ENCODE peak calls at places on chromosomes 11 and 22, in four cellular contexts. V is GM12878, U is HepG2, Z is K562. D is an unnamed sample.

GRCh38 chr22:43396321-43396933 is 15.4 kb upstream of the MPPED1 start:
- DNase-seq in V (no peak), U (no peak), Z (no peak), D (no peak)

GRCh38 chr22:37533995-37534394 is 14.8 kb upstream of the CARD10 start:
- DNase-seq in Z (no peak), V (peak), U (no peak), D (no peak)

GRCh38 chr22:17862646-17863181 is 88.4 kb upstream of the BID start:
- DNase-seq in Z (no peak), U (no peak), V (no peak), D (no peak)

GRCh38 chr22:21012446-21013407 is 2.2 kb upstream of the P2RX6 start:
- DNase-seq in U (no peak), V (no peak), Z (no peak), D (no peak)

GRCh38 chr11:41459602-41460405 is at the start of gene LRRC4C:
- DNase-seq in V (no peak), Z (no peak), U (no peak), D (peak)

GRCh38 chr22:44133161-44133560 is 47.6 kb upstream of the PARVG start:
- DNase-seq in V (no peak), Z (no peak), U (no peak), D (no peak)

GRCh38 chr11:132158696-132159095 is 788.3 kb downstream of the NTM start:
- DNase-seq in V (no peak), Z (no peak), U (no peak), D (peak)

GRCh38 chr11:114586797-114587196 is 8.8 kb downstream of the NXPE4 start:
- DNase-seq in Z (no peak), V (no peak), U (no peak), D (no peak)

GRCh38 chr11:62501432-62501891 is 45.1 kb downstream of the AHNAK start:
- DNase-seq in Z (no peak), V (no peak), U (peak), D (no peak)

GRCh38 chr11:67082071-67082791 is 25.6 kb downstream of the RHOD start:
- DNase-seq in Z (peak), U (no peak), V (no peak), D (peak)

GRCh38 chr22:44929348-44930015 is 80.3 kb downstream of the PHF21B start:
- DNase-seq in Z (no peak), V (no peak), U (no peak), D (no peak)

GRCh38 chr22:19873960-19874306 is 19.3 kb upstream of the GNB1L start:
- DNase-seq in V (no peak), Z (no peak), U (no peak), D (peak)

GRCh38 chr22:19872779-19873137 is 18.1 kb upstream of the GNB1L start:
- DNase-seq in V (no peak), U (no peak), Z (no peak), D (no peak)

GRCh38 chr22:19874307-19875060 is 19.8 kb upstream of the GNB1L start:
- DNase-seq in U (no peak), V (no peak), Z (no peak), D (peak)

GRCh38 chr22:19871845-19872778 is 17.4 kb upstream of the GNB1L start:
- DNase-seq in U (no peak), V (no peak), Z (no peak), D (no peak)

DNA sequence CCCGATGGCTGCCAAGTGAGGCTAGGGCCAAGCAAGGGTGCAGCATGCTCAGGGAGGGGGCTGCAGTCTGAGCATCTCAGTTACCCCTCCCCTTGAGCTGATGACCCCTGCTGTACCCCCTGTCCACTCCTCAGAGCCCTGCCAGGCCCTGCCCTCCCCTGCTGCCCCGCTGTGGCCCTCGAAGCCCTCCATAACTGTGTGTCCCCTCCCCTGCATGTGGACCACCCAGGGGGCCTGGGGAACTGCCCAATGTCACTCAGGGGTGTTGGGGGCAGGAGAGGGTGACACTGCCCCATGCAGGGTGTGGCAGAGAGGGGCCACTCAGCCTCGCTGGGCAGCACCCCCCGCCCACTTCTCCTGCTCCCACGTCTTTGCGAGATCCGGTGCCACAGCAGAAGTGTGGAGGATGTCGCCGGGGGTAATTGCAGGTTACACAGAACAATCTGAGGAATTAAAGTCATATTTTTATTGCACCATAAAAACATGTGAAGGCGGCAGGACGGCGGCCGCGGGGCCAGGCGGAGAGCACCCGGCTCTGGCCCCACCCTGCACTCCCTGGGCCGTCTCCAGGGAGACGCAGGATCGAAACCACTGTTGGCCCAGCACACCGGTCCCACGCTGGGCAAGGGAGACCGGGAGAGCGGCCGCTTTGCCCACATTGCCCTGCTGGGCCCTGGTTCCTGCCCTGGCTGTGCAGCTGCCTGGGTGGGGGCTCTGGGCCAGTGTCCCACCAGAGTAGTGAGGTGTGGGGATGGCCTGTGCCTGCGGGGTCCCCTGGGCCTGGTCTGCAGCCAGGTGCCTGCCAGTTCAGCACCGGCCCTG is 18.7 kb upstream of the GNB1L start:
- DNase-seq in Z (no peak), U (no peak), V (no peak), D (peak)
- TF ChIP-seq SMC3 in Z (no peak), U (no peak), V (no peak), D (no peak)

GRCh38 chr22:24134090-24134846 is 47.0 kb upstream of the SUSD2 start:
- DNase-seq in Z (no peak), U (no peak), V (no peak), D (no peak)
- TF ChIP-seq ZBTB33 in Z (no peak), U (no peak), V (no peak), D (no peak)

GRCh38 chr11:128550967-128551522 is 36.3 kb downstream of the ETS1 start:
- DNase-seq in Z (no peak), V (no peak), U (no peak), D (no peak)

GRCh38 chr11:128550261-128550821 is 37.0 kb downstream of the ETS1 start:
- DNase-seq in Z (no peak), U (no peak), V (no peak), D (no peak)

GRCh38 chr11:128547946-128548654 is 39.3 kb downstream of the ETS1 start:
- DNase-seq in Z (no peak), V (no peak), U (no peak), D (no peak)

GRCh38 chr11:128548655-128549255 is 38.6 kb downstream of the ETS1 start:
- DNase-seq in V (no peak), U (no peak), Z (no peak), D (peak)

GRCh38 chr11:128549256-128549944 is 38.0 kb downstream of the ETS1 start:
- DNase-seq in V (no peak), Z (no peak), U (no peak), D (no peak)
- TF ChIP-seq SMC3 in V (no peak), Z (no peak), U (no peak), D (no peak)

DNA sequence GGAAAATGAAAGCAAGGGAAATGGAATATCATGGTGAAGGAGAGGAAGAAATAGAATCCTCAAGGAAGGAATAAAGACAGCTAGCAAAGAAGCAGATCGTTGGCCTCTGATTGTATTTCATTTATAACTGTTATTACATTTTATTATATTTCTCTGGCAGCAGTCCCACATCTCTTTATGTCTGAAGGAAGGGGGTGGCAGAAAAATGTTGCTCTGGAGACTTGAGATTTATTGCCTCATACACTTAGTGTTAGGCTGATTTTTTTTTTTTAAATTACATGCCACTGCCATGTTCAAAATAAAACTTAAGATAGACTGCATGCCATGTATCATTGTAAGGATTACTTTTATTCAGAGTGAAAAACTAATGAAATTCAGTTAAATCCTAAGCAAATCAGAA is 971.7 kb upstream of the CHORDC1 start:
- DNase-seq in U (no peak), V (no peak), Z (no peak), D (no peak)
- TF ChIP-seq ZBTB33 in U (no peak), V (no peak), Z (no peak), D (no peak)

DNA sequence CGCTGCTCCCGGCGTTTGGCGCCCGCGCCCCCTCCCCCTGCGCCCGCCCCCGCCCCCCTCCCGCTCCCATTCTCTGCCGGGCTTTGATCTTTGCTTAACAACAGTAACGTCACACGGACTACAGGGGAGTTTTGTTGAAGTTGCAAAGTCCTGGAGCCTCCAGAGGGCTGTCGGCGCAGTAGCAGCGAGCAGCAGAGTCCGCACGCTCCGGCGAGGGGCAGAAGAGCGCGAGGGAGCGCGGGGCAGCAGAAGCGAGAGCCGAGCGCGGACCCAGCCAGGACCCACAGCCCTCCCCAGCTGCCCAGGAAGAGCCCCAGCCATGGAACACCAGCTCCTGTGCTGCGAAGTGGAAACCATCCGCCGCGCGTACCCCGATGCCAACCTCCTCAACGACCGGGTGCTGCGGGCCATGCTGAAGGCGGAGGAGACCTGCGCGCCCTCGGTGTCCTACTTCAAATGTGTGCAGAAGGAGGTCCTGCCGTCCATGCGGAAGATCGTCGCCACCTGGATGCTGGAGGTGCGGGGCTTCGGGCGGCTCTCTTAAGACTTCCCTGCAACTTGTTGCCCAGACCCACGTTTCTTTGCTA is at the start of gene CCND1:
- DNase-seq in U (peak), Z (peak), V (no peak), D (peak)
- TF ChIP-seq SMC3 in U (no peak), Z (no peak), V (no peak), D (peak)

GRCh38 chr22:22196833-22197477 is 47.6 kb upstream of the VPREB1 start:
- DNase-seq in Z (no peak), U (no peak), V (no peak), D (no peak)

GRCh38 chr22:22193923-22194322 is 50.7 kb upstream of the VPREB1 start:
- DNase-seq in U (no peak), V (no peak), Z (no peak), D (no peak)

GRCh38 chr22:22194931-22195264 is 49.7 kb upstream of the VPREB1 start:
- DNase-seq in Z (no peak), V (no peak), U (no peak), D (no peak)

GRCh38 chr22:22196018-22196533 is 48.5 kb upstream of the VPREB1 start:
- DNase-seq in U (no peak), Z (no peak), V (no peak), D (no peak)

GRCh38 chr22:22195265-22196017 is 49.1 kb upstream of the VPREB1 start:
- DNase-seq in U (peak), V (peak), Z (peak), D (peak)
- TF ChIP-seq ZBTB33 in U (no peak), V (no peak), Z (no peak), D (no peak)

GRCh38 chr11:125164422-125165110 is at the start of gene PKNOX2:
- DNase-seq in Z (peak), V (no peak), U (peak), D (peak)

GRCh38 chr11:125164091-125164421 is 495 bp upstream of the PKNOX2 start:
- DNase-seq in U (no peak), Z (no peak), V (no peak), D (no peak)

GRCh38 chr11:125162743-125163142 is 1.8 kb upstream of the PKNOX2 start:
- DNase-seq in Z (no peak), V (no peak), U (no peak), D (no peak)

GRCh38 chr11:125165111-125165663 is 636 bp downstream of the PKNOX2 start:
- DNase-seq in U (no peak), V (no peak), Z (no peak), D (peak)

DNA sequence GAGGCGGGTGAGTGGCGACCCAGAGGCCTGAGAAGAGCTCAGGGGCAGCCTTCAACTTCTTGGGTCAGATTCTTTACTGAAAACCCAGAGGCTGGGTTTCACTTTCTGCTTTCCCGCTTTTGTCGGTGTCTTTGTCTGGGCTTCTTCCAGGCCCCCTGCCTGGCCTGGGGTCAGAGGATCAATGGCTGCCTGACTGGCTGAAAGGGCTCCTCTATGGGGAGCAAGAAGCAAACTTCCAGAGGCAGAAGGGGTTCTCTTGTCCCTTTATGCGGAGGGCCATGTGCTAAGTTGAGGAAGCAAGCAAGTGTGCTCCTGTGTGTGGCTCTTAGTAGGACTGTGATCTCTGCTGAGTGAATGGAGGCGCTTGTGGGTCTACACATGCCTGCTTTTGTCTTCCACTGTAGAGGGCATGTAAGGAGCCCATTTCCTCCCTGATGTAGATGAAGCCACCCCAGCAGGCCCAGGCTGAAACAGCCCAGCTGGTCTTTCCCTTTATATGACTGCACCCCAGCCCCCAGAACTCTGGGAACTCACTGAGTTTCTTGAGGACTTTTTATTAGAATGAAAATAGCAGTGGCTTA is 1.0 kb upstream of the PKNOX2 start:
- DNase-seq in Z (no peak), V (no peak), U (no peak), D (no peak)
- TF ChIP-seq SMC3 in Z (no peak), V (no peak), U (no peak), D (no peak)

DNA sequence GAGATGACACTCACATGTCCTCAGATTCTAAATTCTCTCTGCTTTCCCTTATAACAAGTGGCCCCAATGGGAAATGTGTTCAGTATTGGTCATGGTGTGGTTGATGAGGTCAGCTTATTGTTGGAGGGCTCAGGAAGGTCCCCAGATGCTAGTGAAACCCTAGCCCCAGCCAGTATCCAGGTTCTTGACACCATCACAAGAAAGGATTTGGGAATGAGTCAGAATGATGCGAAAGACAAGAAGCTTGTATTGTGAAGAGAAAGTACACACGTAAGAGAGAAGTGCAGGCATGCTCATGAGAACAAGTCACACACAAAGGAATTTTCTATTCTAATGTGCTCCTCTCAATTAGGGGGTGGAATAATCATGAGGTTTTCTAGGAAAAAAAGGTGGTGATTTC is 34.9 kb upstream of the TRPC6 start:
- DNase-seq in U (no peak), V (no peak), Z (no peak), D (no peak)
- TF ChIP-seq ZBTB33 in U (no peak), V (no peak), Z (no peak), D (no peak)

GRCh38 chr22:46769191-46769675 is 6.8 kb downstream of the TBC1D22A start:
- DNase-seq in U (no peak), Z (no peak), V (no peak), D (no peak)
- TF ChIP-seq SMC3 in U (no peak), Z (no peak), V (no peak), D (no peak)

DNA sequence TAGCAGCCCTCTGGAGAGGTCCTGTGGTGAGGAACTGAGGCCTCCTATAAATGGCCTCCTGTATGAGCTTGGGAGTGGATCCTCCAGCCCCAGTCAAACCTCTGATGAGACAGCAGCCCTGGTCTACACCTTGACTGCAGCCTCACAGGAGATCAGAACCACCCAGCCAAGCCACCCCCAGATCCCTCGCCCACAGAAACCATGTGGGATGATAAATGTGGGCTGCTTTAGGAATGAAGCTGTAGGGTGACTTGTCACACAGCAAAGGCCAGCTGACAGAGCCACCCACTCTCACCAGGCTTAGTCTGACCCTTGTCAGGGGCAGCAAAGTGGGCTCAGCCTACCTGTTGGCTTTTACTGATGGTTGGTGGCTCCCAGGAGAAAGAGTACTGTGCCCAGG is 6.5 kb upstream of the KCNQ1OT1 start:
- DNase-seq in Z (no peak), U (no peak), V (no peak), D (no peak)
- TF ChIP-seq ZBTB33 in Z (no peak), U (no peak), V (no peak), D (no peak)